ENCODE peak calls at places on chromosomes 1 and 21, in eight cellular contexts. D is CD8-positive, alpha-beta T cell; V is sigmoid colon; X is mesenchymal stem cell; M is fibroblast of lung; E is CD8-positive, alpha-beta memory T cell; C is adipocyte; S is GM23248. Z is an unnamed sample.

GRCh38 chr21:24856326-24856725 is 751.0 kb downstream of the MRPL39 start:
- DNase-seq in D (no peak), V (no peak), X (no peak), M (no peak), E (no peak), C (no peak), S (no peak), Z (no peak)

GRCh38 chr1:38697387-38697786 is 162.2 kb downstream of the RRAGC start:
- DNase-seq in D (no peak), V (no peak), X (no peak), M (no peak), E (no peak), C (no peak), S (no peak), Z (no peak)

GRCh38 chr1:21639594-21640041 is 29.5 kb downstream of the RAP1GAP start:
- DNase-seq in D (no peak), V (no peak), X (no peak), M (no peak), E (no peak), C (no peak), S (peak; percentile 52), Z (no peak)

GRCh38 chr1:224852901-224853568 is 76.4 kb upstream of the DNAH14 start:
- DNase-seq in D (no peak), V (no peak), X (peak; percentile 72), M (peak; percentile 84), E (no peak), C (peak; percentile 80), S (peak; percentile 69), Z (no peak)

GRCh38 chr1:230421485-230421884 is 4.6 kb downstream of the PGBD5 start:
- DNase-seq in D (no peak), V (no peak), X (no peak), M (no peak), E (no peak), C (no peak), S (no peak), Z (no peak)

GRCh38 chr1:197486948-197487347 is 218.9 kb downstream of the CRB1 start:
- DNase-seq in D (no peak), V (no peak), X (peak; percentile 34), M (peak; percentile 17), E (no peak), C (no peak), S (no peak), Z (no peak)

GRCh38 chr1:177310326-177310725 is 139.6 kb downstream of the BRINP2 start:
- DNase-seq in D (no peak), V (no peak), X (no peak), M (no peak), E (no peak), C (no peak), S (peak; percentile 71), Z (no peak)

GRCh38 chr1:183237046-183237445 is 51.0 kb downstream of the LAMC2 start:
- DNase-seq in D (no peak), V (no peak), X (no peak), M (no peak), E (no peak), C (no peak), S (peak; percentile 46), Z (no peak)

GRCh38 chr1:222995230-222995580 is 147.8 kb downstream of the TLR5 start:
- DNase-seq in D (no peak), V (no peak), X (no peak), M (no peak), E (no peak), C (peak; percentile 56), S (peak; percentile 36), Z (no peak)

GRCh38 chr1:47656719-47657685 is 219.2 kb downstream of the FOXD2 start:
- DNase-seq in D (no peak), V (peak; percentile 72), X (no peak), M (peak; percentile 81), E (no peak), C (no peak), S (peak; percentile 73), Z (no peak)

GRCh38 chr1:37691497-37692077 is 729 bp upstream of the CDCA8 start:
- DNase-seq in D (no peak), V (peak; percentile 74), X (peak; percentile 72), M (peak; percentile 31), E (peak; percentile 51), C (peak; percentile 56), S (peak; percentile 86), Z (peak; percentile 47)

GRCh38 chr1:24541711-24542346 is 14.1 kb upstream of the NCMAP start:
- DNase-seq in D (no peak), V (no peak), X (no peak), M (no peak), E (no peak), C (no peak), S (no peak), Z (no peak)

GRCh38 chr1:235297579-235297978 is 30.4 kb downstream of the ARID4B start:
- DNase-seq in D (no peak), V (no peak), X (peak; percentile 61), M (no peak), E (no peak), C (no peak), S (no peak), Z (no peak)

GRCh38 chr1:53025034-53025777 is 36.8 kb upstream of the PODN start:
- DNase-seq in D (no peak), V (peak; percentile 84), X (peak; percentile 95), M (peak; percentile 93), E (no peak), C (peak; percentile 90), S (peak; percentile 88), Z (peak; percentile 15)

GRCh38 chr1:166174108-166174507 is 7.3 kb upstream of the FAM78B start:
- DNase-seq in D (no peak), V (no peak), X (no peak), M (no peak), E (no peak), C (peak; percentile 1), S (peak; percentile 36), Z (peak; percentile 30)

GRCh38 chr1:15722836-15723542 is 13.1 kb upstream of the SLC25A34 start:
- DNase-seq in D (no peak), V (no peak), X (no peak), M (no peak), E (no peak), C (peak; percentile 9), S (no peak), Z (no peak)
- H3K36me3 ChIP-seq in D (peaks cover 47% of the 10 kb centered on the region), V (peaks cover 70% of the 10 kb centered on the region), X (peaks cover 90% of the 10 kb centered on the region), M (peaks cover 29% of the 10 kb centered on the region), E (peaks cover 44% of the 10 kb centered on the region), C (peaks cover 84% of the 10 kb centered on the region), S (no peaks in the 10 kb centered on the region), Z (peaks cover 11% of the 10 kb centered on the region)

GRCh38 chr1:26158271-26159112 is at the start of gene FAM110D:
- DNase-seq in D (no peak), V (peak; percentile 49), X (no peak), M (no peak), E (no peak), C (no peak), S (no peak), Z (no peak)
- H3K27me3 ChIP-seq in D (peaks cover 14% of the 10 kb centered on the region), V (peaks cover 16% of the 10 kb centered on the region), X (peaks cover 80% of the 10 kb centered on the region), M (peaks cover 10% of the 10 kb centered on the region), E (peaks cover 18% of the 10 kb centered on the region), C (peaks cover 63% of the 10 kb centered on the region), S (peaks cover 13% of the 10 kb centered on the region), Z (no peaks in the 10 kb centered on the region)

GRCh38 chr1:152501704-152502103 is 8.9 kb upstream of the LCE5A start:
- DNase-seq in D (no peak), V (no peak), X (no peak), M (no peak), E (no peak), C (no peak), S (peak; percentile 76), Z (no peak)
- H3K9me3 ChIP-seq in D (no peaks in the 10 kb centered on the region), V (no peaks in the 10 kb centered on the region), X (no peaks in the 10 kb centered on the region), M (no peaks in the 10 kb centered on the region), E (no peaks in the 10 kb centered on the region), C (no peaks in the 10 kb centered on the region), S (no peaks in the 10 kb centered on the region), Z (no peaks in the 10 kb centered on the region)

DNA sequence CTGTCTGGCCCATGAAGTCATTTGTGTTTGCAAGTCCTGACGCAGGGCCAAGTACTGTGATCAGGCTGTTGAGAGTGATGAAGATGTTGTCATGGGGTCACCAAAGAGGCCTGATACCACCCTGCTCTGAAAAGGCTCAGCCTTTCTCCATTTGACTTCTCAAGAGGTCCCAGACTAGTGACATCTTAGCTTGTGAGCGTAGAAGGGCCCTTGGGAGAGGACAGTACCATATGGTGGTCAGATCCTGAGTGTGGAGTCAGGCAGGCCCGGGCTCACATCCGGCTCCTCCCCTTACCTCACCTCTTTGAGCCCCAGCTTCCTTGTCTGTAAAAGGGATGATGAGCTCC is 29.6 kb downstream of the SERINC2 start:
- DNase-seq in D (no peak), V (no peak), X (no peak), M (no peak), E (no peak), C (no peak), S (no peak), Z (no peak)
- H3K36me3 ChIP-seq in D (no peaks in the 10 kb centered on the region), V (no peaks in the 10 kb centered on the region), X (no peaks in the 10 kb centered on the region), M (no peaks in the 10 kb centered on the region), E (no peaks in the 10 kb centered on the region), C (no peaks in the 10 kb centered on the region), S (no peaks in the 10 kb centered on the region), Z (no peaks in the 10 kb centered on the region)